ENCODE peak calls at places on chromosomes 13 and 19, in nine cellular contexts. A is non-pigmented ciliary epithelial cell; V is GM23248; K is fibroblast of lung; D is mesothelial cell of epicardium; L is AG10803; W is stimulated activated CD8-positive, alpha-beta memory T cell treated with anti-CD3 and anti-CD28 coated beads, Interleukin-2, amount 100 ng/mL, for 48 hours; Z is MV-4-11; R is CD4-positive, CD25-positive, alpha-beta regulatory T cell. G is an unnamed sample.

GRCh38 chr13:34671136-34671535 is 270.9 kb upstream of the NBEA start:
- DNase-seq in A (no peak), V (peak; percentile 12), K (no peak), D (no peak), L (peak; percentile 15), W (no peak), Z (no peak), R (no peak), G (no peak)

GRCh38 chr19:6249296-6249695 is 30.5 kb downstream of the MLLT1 start:
- DNase-seq in A (no peak), V (no peak), K (no peak), D (no peak), L (no peak), W (no peak), Z (no peak), R (no peak), G (no peak)

GRCh38 chr19:7565332-7565731 is 29.8 kb downstream of the PNPLA6 start:
- DNase-seq in A (no peak), V (no peak), K (no peak), D (no peak), L (no peak), W (no peak), Z (no peak), R (no peak), G (no peak)

GRCh38 chr19:57302020-57302465 is 18.2 kb upstream of the ZNF543 start:
- DNase-seq in A (peak; percentile 60), V (peak; percentile 98), K (peak; percentile 97), D (no peak), L (peak; percentile 98), W (no peak), Z (peak; percentile 73), R (no peak), G (no peak)

GRCh38 chr19:27750697-27751391 is 1462.1 kb downstream of the UQCRFS1 start:
- DNase-seq in A (no peak), V (no peak), K (no peak), D (no peak), L (no peak), W (no peak), Z (no peak), R (no peak), G (no peak)

GRCh38 chr19:32816555-32817099 is 52.9 kb downstream of the SLC7A9 start:
- DNase-seq in A (no peak), V (no peak), K (no peak), D (no peak), L (no peak), W (no peak), Z (no peak), R (no peak), G (no peak)

GRCh38 chr19:19179548-19180441 is 9.7 kb upstream of the MEF2B start:
- DNase-seq in A (no peak), V (no peak), K (no peak), D (no peak), L (no peak), W (no peak), Z (peak; percentile 94), R (no peak), G (no peak)

GRCh38 chr13:74025369-74025768 is 108.8 kb downstream of the KLF12 start:
- DNase-seq in A (no peak), V (no peak), K (no peak), D (no peak), L (no peak), W (no peak), Z (no peak), R (no peak), G (no peak)

GRCh38 chr19:18225702-18226468 is at the start of gene PDE4C:
- DNase-seq in A (no peak), V (peak; percentile 48), K (no peak), D (no peak), L (no peak), W (no peak), Z (no peak), R (no peak), G (peak; percentile 54)

GRCh38 chr13:103692442-103692841 is 626.2 kb upstream of the SLC10A2 start:
- DNase-seq in A (no peak), V (no peak), K (no peak), D (no peak), L (no peak), W (no peak), Z (no peak), R (no peak), G (no peak)

GRCh38 chr13:33262997-33263396 is 22.6 kb downstream of the STARD13 start:
- DNase-seq in A (no peak), V (no peak), K (no peak), D (no peak), L (no peak), W (no peak), Z (peak; percentile 80), R (no peak), G (no peak)

GRCh38 chr13:20428666-20429644 is 96.7 kb downstream of the CRYL1 start:
- DNase-seq in A (no peak), V (peak; percentile 66), K (no peak), D (no peak), L (peak; percentile 25), W (no peak), Z (no peak), R (no peak), G (no peak)

GRCh38 chr13:112898786-112899617 is 70.0 kb upstream of the MCF2L start:
- DNase-seq in A (no peak), V (no peak), K (no peak), D (no peak), L (no peak), W (no peak), Z (no peak), R (no peak), G (peak; percentile 59)

GRCh38 chr19:52962394-52963228 is at the start of gene ZNF816:
- DNase-seq in A (peak; percentile 71), V (peak; percentile 99), K (peak; percentile 92), D (peak; percentile 98), L (peak; percentile 88), W (peak; percentile 95), Z (peak; percentile 95), R (peak; percentile 96), G (peak; percentile 86)

GRCh38 chr13:50268500-50268899 is 253.3 kb downstream of the KCNRG start:
- DNase-seq in A (no peak), V (peak; percentile 23), K (peak; percentile 39), D (no peak), L (no peak), W (no peak), Z (no peak), R (no peak), G (no peak)

GRCh38 chr19:45515081-45515624 is 7.9 kb downstream of the VASP start:
- DNase-seq in A (no peak), V (no peak), K (no peak), D (no peak), L (no peak), W (no peak), Z (peak; percentile 98), R (no peak), G (no peak)

GRCh38 chr19:17579523-17580244 is 24.2 kb downstream of the COLGALT1 start:
- DNase-seq in A (no peak), V (peak; percentile 75), K (peak; percentile 57), D (no peak), L (peak; percentile 40), W (peak; percentile 36), Z (peak; percentile 67), R (no peak), G (peak; percentile 42)

GRCh38 chr13:44359983-44360375 is 13.6 kb upstream of the SERP2 start:
- DNase-seq in A (no peak), V (no peak), K (no peak), D (no peak), L (no peak), W (no peak), Z (no peak), R (no peak), G (no peak)

GRCh38 chr13:91136806-91137205 is 210.7 kb upstream of the MIR17HG start:
- DNase-seq in A (no peak), V (no peak), K (peak; percentile 3), D (no peak), L (no peak), W (no peak), Z (no peak), R (no peak), G (no peak)

GRCh38 chr13:28684257-28684656 is 25.3 kb downstream of the POMP start:
- DNase-seq in A (no peak), V (peak; percentile 17), K (no peak), D (no peak), L (no peak), W (no peak), Z (no peak), R (no peak), G (no peak)

GRCh38 chr13:22047082-22047784 is 376.4 kb downstream of the FGF9 start:
- DNase-seq in A (no peak), V (peak; percentile 43), K (peak; percentile 1), D (no peak), L (no peak), W (no peak), Z (no peak), R (no peak), G (no peak)